ENCODE peak calls at places on chromosomes 16 and 17, in four cellular contexts. K is pulmonary artery endothelial cell; N is activated CD8-positive, alpha-beta memory T cell treated with anti-CD3 and anti-CD28 coated beads for 1 hour; W is upper lobe of left lung. Z is an unnamed sample.

GRCh38 chr16:50302472-50303005 is 36.2 kb downstream of the ADCY7 start:
- DNase-seq in K (no peak), N (no peak), W (peak; percentile 19), Z (no peak)

GRCh38 chr17:53979991-53980390 is 157.3 kb downstream of the KIF2B start:
- DNase-seq in K (no peak), N (no peak), W (no peak), Z (no peak)

GRCh38 chr16:67594256-67594915 is 32.1 kb downstream of the CTCF start:
- DNase-seq in K (no peak), N (no peak), W (no peak), Z (no peak)

GRCh38 chr16:64455275-64455674 is 666.6 kb downstream of the CDH11 start:
- DNase-seq in K (no peak), N (no peak), W (no peak), Z (no peak)

GRCh38 chr17:76529643-76530488 is 7.6 kb downstream of the CYGB start:
- DNase-seq in K (no peak), N (no peak), W (peak; percentile 75), Z (peak; percentile 52)

GRCh38 chr17:6496116-6496481 is 51.8 kb downstream of the PIMREG start:
- DNase-seq in K (no peak), N (no peak), W (peak; percentile 14), Z (no peak)

GRCh38 chr17:33269337-33270060 is 23.6 kb downstream of the ASIC2 start:
- DNase-seq in K (no peak), N (no peak), W (no peak), Z (no peak)

GRCh38 chr17:68033636-68034451 is 1.7 kb upstream of the KPNA2 start:
- DNase-seq in K (peak; percentile 22), N (no peak), W (no peak), Z (no peak)

GRCh38 chr16:79089735-79090284 is 510.7 kb downstream of the MAF start:
- DNase-seq in K (no peak), N (no peak), W (peak; percentile 44), Z (no peak)

GRCh38 chr17:79830303-79830702 is 8.9 kb downstream of the CBX4 start:
- DNase-seq in K (no peak), N (no peak), W (no peak), Z (no peak)

GRCh38 chr17:57091186-57091618 is 6.2 kb downstream of the AKAP1 start:
- DNase-seq in K (no peak), N (no peak), W (peak; percentile 69), Z (no peak)

GRCh38 chr16:22141746-22142145 is 20.6 kb upstream of the SDR42E2 start:
- DNase-seq in K (no peak), N (no peak), W (no peak), Z (no peak)

GRCh38 chr17:50799582-50799981 is 32.3 kb upstream of the ANKRD40CL start:
- DNase-seq in K (no peak), N (no peak), W (no peak), Z (no peak)

GRCh38 chr17:72270530-72270929 is 149.7 kb downstream of the SOX9 start:
- DNase-seq in K (no peak), N (no peak), W (no peak), Z (no peak)

GRCh38 chr17:56173958-56174357 is 20.7 kb downstream of the ANKFN1 start:
- DNase-seq in K (no peak), N (no peak), W (no peak), Z (no peak)

GRCh38 chr16:1787322-1788094 is 4.7 kb downstream of the NUBP2 start:
- DNase-seq in K (no peak), N (no peak), W (no peak), Z (no peak)

GRCh38 chr17:65229596-65229995 is 92.4 kb downstream of the RGS9 start:
- DNase-seq in K (no peak), N (no peak), W (no peak), Z (no peak)

GRCh38 chr16:20084624-20085226 is 11.0 kb upstream of the GPR139 start:
- DNase-seq in K (no peak), N (no peak), W (no peak), Z (no peak)

GRCh38 chr17:491086-492014 is 138.7 kb upstream of the RPH3AL start:
- DNase-seq in K (no peak), N (peak; percentile 12), W (peak; percentile 39), Z (no peak)

GRCh38 chr17:31741371-31741770 is 117.7 kb downstream of the COPRS start:
- DNase-seq in K (no peak), N (no peak), W (no peak), Z (no peak)

GRCh38 chr17:1460233-1460632 is 4.2 kb upstream of the CRK start:
- DNase-seq in K (no peak), N (no peak), W (peak; percentile 93), Z (no peak)

GRCh38 chr16:57299719-57300386 is 15.4 kb upstream of the PLLP start:
- DNase-seq in K (peak; percentile 50), N (peak; percentile 66), W (peak; percentile 91), Z (peak; percentile 80)

GRCh38 chr16:68100504-68100903 is 15.3 kb downstream of the NFATC3 start:
- DNase-seq in K (no peak), N (no peak), W (no peak), Z (no peak)

GRCh38 chr16:52912565-52913173 is 140.0 kb downstream of the CHD9NB start:
- DNase-seq in K (peak; percentile 8), N (no peak), W (peak; percentile 56), Z (peak; percentile 2)

GRCh38 chr16:4454618-4455017 is 19.8 kb downstream of the NMRAL1 start:
- DNase-seq in K (no peak), N (no peak), W (no peak), Z (no peak)

GRCh38 chr16:26752166-26752565 is 314.6 kb upstream of the C16orf82 start:
- DNase-seq in K (no peak), N (no peak), W (no peak), Z (no peak)

GRCh38 chr16:89561195-89562026 is 929 bp downstream of the RPL13 start:
- DNase-seq in K (no peak), N (no peak), W (no peak), Z (no peak)

GRCh38 chr17:7922499-7923289 is 6.6 kb upstream of the RNF227 start:
- DNase-seq in K (peak; percentile 46), N (peak; percentile 74), W (peak; percentile 90), Z (peak; percentile 29)

GRCh38 chr17:37820313-37821024 is 75.6 kb upstream of the HNF1B start:
- DNase-seq in K (no peak), N (no peak), W (no peak), Z (no peak)

GRCh38 chr16:47578573-47578972 is 117.4 kb downstream of the PHKB start:
- DNase-seq in K (no peak), N (no peak), W (no peak), Z (no peak)

GRCh38 chr17:37079735-37080134 is 131.0 kb downstream of the AATF start:
- DNase-seq in K (no peak), N (no peak), W (no peak), Z (no peak)

GRCh38 chr16:20612551-20613470 is 36.6 kb upstream of the ACSM2B start:
- DNase-seq in K (no peak), N (no peak), W (peak; percentile 91), Z (no peak)

GRCh38 chr17:74773871-74774286 is 2.3 kb downstream of the NAT9 start:
- DNase-seq in K (no peak), N (no peak), W (no peak), Z (no peak)

GRCh38 chr16:78704421-78704820 is 605.0 kb downstream of the WWOX start:
- DNase-seq in K (no peak), N (no peak), W (no peak), Z (no peak)

GRCh38 chr16:14378684-14379467 is 251.2 kb downstream of the PARN start:
- DNase-seq in K (no peak), N (no peak), W (no peak), Z (no peak)

GRCh38 chr16:69830534-69831211 is 68.5 kb downstream of the WWP2 start:
- DNase-seq in K (no peak), N (no peak), W (peak; percentile 44), Z (no peak)

GRCh38 chr16:58009856-58010416 is 8.7 kb downstream of the USB1 start:
- DNase-seq in K (no peak), N (no peak), W (no peak), Z (no peak)

GRCh38 chr17:9924735-9925191 is 19.7 kb upstream of the RCVRN start:
- DNase-seq in K (no peak), N (no peak), W (no peak), Z (peak; percentile 9)

GRCh38 chr16:997440-998051 is 16.0 kb downstream of the SOX8 start:
- DNase-seq in K (peak; percentile 29), N (peak; percentile 36), W (peak; percentile 51), Z (no peak)

Z was measured in substantia nigra.